ENCODE peak calls at places on chromosomes 16 and 17, in four cellular contexts. One of them, this sample, is unnamed.

GRCh38 chr17:46771601-46772012 is 46.9 kb downstream of the WNT3 start:
- DNase-seq in GM23338: peak
- DNase-seq in HCT116: no peak
- DNase-seq in neural progenitor cell: no peak
- DNase-seq in this sample: peak

GRCh38 chr17:27363322-27363721 is 69.4 kb downstream of the WSB1 start:
- DNase-seq in HCT116: no peak
- DNase-seq in neural progenitor cell: no peak
- DNase-seq in GM23338: no peak
- DNase-seq in this sample: no peak

GRCh38 chr16:81734632-81735434 is 44.3 kb upstream of the PLCG2 start:
- DNase-seq in neural progenitor cell: no peak
- DNase-seq in GM23338: no peak
- DNase-seq in HCT116: no peak
- DNase-seq in this sample: peak

GRCh38 chr17:5618511-5618910 is 34.2 kb upstream of the NLRP1 start:
- DNase-seq in HCT116: no peak
- DNase-seq in GM23338: no peak
- DNase-seq in neural progenitor cell: no peak
- DNase-seq in this sample: no peak

GRCh38 chr16:4733747-4734062 is 366 bp downstream of the ANKS3 start:
- DNase-seq in HCT116: no peak
- DNase-seq in neural progenitor cell: no peak
- DNase-seq in GM23338: no peak
- DNase-seq in this sample: peak

GRCh38 chr16:81366316-81366932 is 51.7 kb downstream of the GAN start:
- DNase-seq in HCT116: peak
- DNase-seq in GM23338: peak
- DNase-seq in neural progenitor cell: peak
- DNase-seq in this sample: peak

GRCh38 chr16:51971184-51971583 is 575.8 kb downstream of the TOX3 start:
- DNase-seq in GM23338: peak
- DNase-seq in neural progenitor cell: peak
- DNase-seq in HCT116: no peak
- DNase-seq in this sample: peak

GRCh38 chr17:17809527-17810373 is 27.0 kb downstream of the SREBF1 start:
- DNase-seq in GM23338: peak
- DNase-seq in neural progenitor cell: peak
- DNase-seq in HCT116: no peak
- DNase-seq in this sample: peak

GRCh38 chr17:74210191-74211140 is 2.9 kb upstream of the TTYH2 start:
- DNase-seq in HCT116: peak
- DNase-seq in GM23338: peak
- DNase-seq in neural progenitor cell: peak
- DNase-seq in this sample: peak

GRCh38 chr16:46774743-46775177 is 26.6 kb upstream of the MYLK3 start:
- DNase-seq in HCT116: no peak
- DNase-seq in GM23338: no peak
- DNase-seq in neural progenitor cell: no peak
- DNase-seq in this sample: no peak
- TF ChIP-seq EZH2 in HCT116: no peak
- TF ChIP-seq EZH2 in GM23338: no peak
- TF ChIP-seq EZH2 in neural progenitor cell: no peak
- TF ChIP-seq EZH2 in this sample: no peak

GRCh38 chr16:66849021-66849420 is 4.8 kb downstream of the CA7 start:
- DNase-seq in neural progenitor cell: no peak
- DNase-seq in HCT116: no peak
- DNase-seq in GM23338: no peak
- DNase-seq in this sample: no peak

GRCh38 chr16:66850115-66850815 is 6.1 kb downstream of the CA7 start:
- DNase-seq in neural progenitor cell: no peak
- DNase-seq in HCT116: no peak
- DNase-seq in GM23338: no peak
- DNase-seq in this sample: no peak

GRCh38 chr16:66848172-66848571 is 4.0 kb downstream of the CA7 start:
- DNase-seq in GM23338: no peak
- DNase-seq in neural progenitor cell: no peak
- DNase-seq in HCT116: no peak
- DNase-seq in this sample: no peak

GRCh38 chr16:66851166-66851964 is 7.2 kb downstream of the CA7 start:
- DNase-seq in neural progenitor cell: no peak
- DNase-seq in GM23338: no peak
- DNase-seq in HCT116: no peak
- DNase-seq in this sample: no peak

DNA sequence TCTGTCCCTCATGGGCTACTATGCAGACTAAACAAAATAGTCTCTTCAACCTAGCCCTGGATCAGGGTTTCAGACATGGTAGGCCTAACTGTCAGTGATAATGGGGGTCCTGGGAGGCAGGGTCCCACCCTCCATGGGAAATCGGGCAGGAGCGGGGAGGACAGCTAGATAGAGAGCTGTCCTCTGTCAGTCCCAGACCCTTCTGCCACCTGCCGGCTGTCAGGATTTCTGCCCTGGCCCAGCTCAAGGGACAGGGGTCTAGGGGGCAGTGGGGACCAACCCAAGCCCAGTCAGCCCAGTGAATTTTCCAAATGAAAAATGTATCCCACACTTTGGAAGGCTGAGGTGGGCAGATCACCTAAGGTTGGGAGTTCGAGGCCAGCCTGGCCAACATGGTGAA is 5.3 kb downstream of the CA7 start:
- DNase-seq in HCT116: no peak
- DNase-seq in neural progenitor cell: no peak
- DNase-seq in GM23338: peak
- DNase-seq in this sample: no peak
- TF ChIP-seq EZH2phosphoT487 in HCT116: no peak
- TF ChIP-seq EZH2phosphoT487 in neural progenitor cell: no peak
- TF ChIP-seq EZH2phosphoT487 in GM23338: no peak
- TF ChIP-seq EZH2phosphoT487 in this sample: no peak

GRCh38 chr16:87952751-87953150 is 1.5 kb downstream of the BANP start:
- DNase-seq in neural progenitor cell: no peak
- DNase-seq in HCT116: no peak
- DNase-seq in GM23338: no peak
- DNase-seq in this sample: no peak
- H3K4me3 ChIP-seq in neural progenitor cell: peak
- H3K4me3 ChIP-seq in HCT116: peak
- H3K4me3 ChIP-seq in GM23338: peak
- H3K4me3 ChIP-seq in this sample: peak

GRCh38 chr17:32349503-32349853 is 479 bp upstream of the ZNF207 start:
- DNase-seq in HCT116: no peak
- DNase-seq in GM23338: peak
- DNase-seq in neural progenitor cell: peak
- DNase-seq in this sample: peak
- TF ChIP-seq EZH2 in HCT116: no peak
- TF ChIP-seq EZH2 in GM23338: no peak
- TF ChIP-seq EZH2 in neural progenitor cell: peak
- TF ChIP-seq EZH2 in this sample: no peak

GRCh38 chr16:48526058-48526957 is 83.7 kb downstream of the N4BP1 start:
- DNase-seq in HCT116: peak
- DNase-seq in neural progenitor cell: peak
- DNase-seq in GM23338: peak
- DNase-seq in this sample: no peak
- TF ChIP-seq EZH2phosphoT487 in HCT116: no peak
- TF ChIP-seq EZH2phosphoT487 in neural progenitor cell: no peak
- TF ChIP-seq EZH2phosphoT487 in GM23338: no peak
- TF ChIP-seq EZH2phosphoT487 in this sample: no peak

GRCh38 chr17:40069751-40070643 is 7.2 kb downstream of the THRA start:
- DNase-seq in HCT116: no peak
- DNase-seq in GM23338: peak
- DNase-seq in neural progenitor cell: no peak
- DNase-seq in this sample: peak
- H3K4me3 ChIP-seq in HCT116: no peak
- H3K4me3 ChIP-seq in GM23338: peak
- H3K4me3 ChIP-seq in neural progenitor cell: no peak
- H3K4me3 ChIP-seq in this sample: peak

GRCh38 chr16:86496929-86497381 is 13.4 kb upstream of the FOXF1 start:
- DNase-seq in HCT116: no peak
- DNase-seq in GM23338: peak
- DNase-seq in neural progenitor cell: peak
- DNase-seq in this sample: no peak
- TF ChIP-seq EZH2 in HCT116: no peak
- TF ChIP-seq EZH2 in GM23338: peak
- TF ChIP-seq EZH2 in neural progenitor cell: peak
- TF ChIP-seq EZH2 in this sample: peak

DNA sequence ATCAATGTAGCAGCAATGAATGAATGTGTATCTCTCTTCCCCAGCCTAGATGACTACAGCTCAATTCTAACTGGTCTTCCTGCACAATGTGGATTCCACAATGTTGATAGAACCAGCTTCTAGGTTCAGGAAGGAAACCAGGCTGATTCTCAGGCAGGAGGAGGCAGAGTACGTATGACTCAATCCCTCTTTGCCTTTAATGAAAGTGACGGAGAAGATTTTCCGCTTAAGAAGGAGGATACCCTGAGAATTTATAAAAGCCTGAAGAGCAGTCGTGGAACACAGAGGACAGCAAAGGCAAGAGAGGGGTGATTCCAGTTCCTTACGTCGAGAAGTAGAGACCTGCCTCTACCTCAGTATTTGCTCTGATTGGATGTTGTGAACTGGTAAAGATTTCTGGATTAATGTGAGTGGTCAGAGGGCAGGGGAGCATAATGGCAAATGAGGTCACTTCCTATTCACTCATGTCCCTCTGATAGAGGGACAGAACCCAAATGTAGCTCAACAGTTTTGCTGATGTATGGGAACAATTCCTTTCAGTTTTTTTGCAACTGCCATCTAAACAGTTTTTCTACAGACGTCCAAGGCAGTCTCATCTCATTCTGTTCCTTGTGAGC is 15.0 kb upstream of the SLC16A11 start:
- DNase-seq in GM23338: no peak
- DNase-seq in HCT116: no peak
- DNase-seq in neural progenitor cell: no peak
- DNase-seq in this sample: peak
- TF ChIP-seq EZH2phosphoT487 in GM23338: no peak
- TF ChIP-seq EZH2phosphoT487 in HCT116: no peak
- TF ChIP-seq EZH2phosphoT487 in neural progenitor cell: no peak
- TF ChIP-seq EZH2phosphoT487 in this sample: no peak

GRCh38 chr17:42553161-42553818 is 567 bp downstream of the HSD17B1 start:
- DNase-seq in GM23338: peak
- DNase-seq in HCT116: no peak
- DNase-seq in neural progenitor cell: peak
- DNase-seq in this sample: no peak
- H3K4me3 ChIP-seq in GM23338: peak
- H3K4me3 ChIP-seq in HCT116: peak
- H3K4me3 ChIP-seq in neural progenitor cell: peak
- H3K4me3 ChIP-seq in this sample: peak

DNA sequence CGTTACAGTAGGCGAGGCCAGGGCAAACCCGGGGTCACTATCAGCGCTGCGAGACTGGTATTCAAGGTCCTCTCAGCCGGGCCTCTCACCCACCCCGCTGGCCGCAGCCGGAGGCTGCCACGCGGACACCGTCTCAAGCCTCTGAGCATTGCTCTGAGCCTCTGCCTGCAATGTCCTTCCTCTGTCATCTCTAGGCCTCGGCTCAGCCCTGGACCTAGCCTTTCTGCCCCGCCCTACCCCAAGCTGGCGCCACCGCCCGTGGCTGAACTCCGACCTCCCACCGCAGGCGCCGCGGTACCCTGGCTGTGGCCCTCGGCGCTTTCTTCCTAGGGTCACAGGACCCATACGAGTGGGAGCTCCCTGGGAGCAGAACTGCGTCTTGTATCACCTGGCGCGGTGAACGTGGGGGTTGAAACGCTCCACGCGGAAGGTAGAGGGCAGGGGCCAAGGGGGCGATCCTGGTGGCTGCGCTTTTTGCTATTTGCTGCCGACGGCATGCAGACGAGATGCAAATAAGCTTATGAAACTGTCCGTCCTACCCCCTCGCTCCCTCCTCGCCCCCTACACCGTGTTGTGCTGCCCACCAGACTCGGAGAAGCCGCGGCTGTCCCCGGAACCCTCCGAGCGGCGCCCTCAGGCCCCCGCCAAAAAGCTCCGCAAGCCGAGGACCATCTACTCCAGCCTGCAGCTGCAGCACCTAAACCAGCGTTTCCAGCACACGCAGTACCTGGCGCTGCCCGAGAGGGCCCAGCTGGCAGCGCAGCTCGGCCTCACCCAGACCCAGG is 3.7 kb downstream of the DLX4 start:
- DNase-seq in HCT116: no peak
- DNase-seq in GM23338: peak
- DNase-seq in neural progenitor cell: peak
- DNase-seq in this sample: peak
- TF ChIP-seq EZH2 in HCT116: no peak
- TF ChIP-seq EZH2 in GM23338: peak
- TF ChIP-seq EZH2 in neural progenitor cell: peak
- TF ChIP-seq EZH2 in this sample: no peak

This sample was measured in GM23248.